ENCODE peak calls at places on chromosomes 12 and 14, in nine cellular contexts. G is B cell; V is iPS-NIHi11; W is sciatic nerve; H is hypothalamus; K is posterior cingulate gyrus; I is T follicular helper cell; N is Ammon's horn; R is activated T-helper 1 cell treated with anti-CD3 and anti-CD28 coated beads, Interleukin-2, amount 50 U/mL, for 16 hours. L is an unnamed sample.

GRCh38 chr14:77406086-77406485 is 17.2 kb downstream of the NOXRED1 start:
- DNase-seq in K (no peak), R (no peak), I (no peak), W (no peak), H (no peak), G (no peak), V (no peak), N (no peak), L (no peak)

GRCh38 chr12:55728185-55728931 is 451 bp downstream of the CD63 start:
- DNase-seq in K (peak; percentile 93), R (no peak), G (no peak), H (peak; percentile 77), V (peak; percentile 68), N (peak; percentile 69), I (no peak), W (peak; percentile 92), L (no peak)

GRCh38 chr12:51421266-51421884 is 3.3 kb upstream of the SLC4A8 start:
- DNase-seq in V (peak; percentile 73), I (peak; percentile 7), W (no peak), N (peak; percentile 82), H (peak; percentile 68), G (no peak), R (no peak), K (peak; percentile 92), L (peak; percentile 8)

GRCh38 chr12:104643921-104644669 is 187.3 kb downstream of the CHST11 start:
- DNase-seq in N (peak; percentile 63), K (no peak), G (no peak), I (no peak), R (no peak), H (no peak), W (no peak), V (peak; percentile 35), L (no peak)

GRCh38 chr14:24072436-24072835 is 1.1 kb downstream of the CPNE6 start:
- DNase-seq in N (peak; percentile 54), W (no peak), K (peak; percentile 84), V (no peak), G (no peak), I (no peak), R (no peak), H (peak; percentile 24), L (no peak)

GRCh38 chr14:22836301-22837058 is at the start of gene MMP14:
- DNase-seq in H (no peak), W (peak; percentile 90), N (peak; percentile 59), K (peak; percentile 77), I (no peak), G (no peak), R (no peak), V (peak; percentile 82), L (no peak)

GRCh38 chr14:95250936-95251335 is 68.8 kb downstream of the CLMN start:
- DNase-seq in W (peak; percentile 15), H (no peak), V (no peak), R (no peak), I (no peak), N (no peak), K (no peak), G (no peak), L (no peak)

GRCh38 chr14:45364565-45364964 is 111.6 kb upstream of the MIS18BP1 start:
- DNase-seq in R (no peak), G (no peak), N (no peak), K (no peak), H (no peak), W (no peak), I (no peak), V (peak; percentile 14), L (no peak)

GRCh38 chr12:118480235-118480634 is 103.9 kb downstream of the SUDS3 start:
- DNase-seq in N (no peak), R (no peak), V (no peak), K (no peak), H (no peak), I (no peak), G (no peak), W (no peak), L (no peak)

GRCh38 chr14:51395361-51395849 is 155.4 kb downstream of the TMX1 start:
- DNase-seq in R (no peak), H (no peak), V (no peak), I (no peak), G (no peak), N (peak; percentile 25), W (peak; percentile 73), K (peak; percentile 82), L (no peak)

L was measured in NCI-H2227 treated with DMSO at 0.1 percent for 48 hours.